ENCODE peak calls at places on chromosomes 1 and 21, in ten cellular contexts. K is WTC11, Y is ovary, M is fibroblast of mammary gland, H is mesothelial cell of epicardium, W is K562, F is nephron progenitor cell, S is AG04450, X is foreskin fibroblast, P is OCI-LY7. N is an unnamed sample.

GRCh38 chr21:16608209-16608830 is 878.5 kb downstream of the USP25 start:
- DNase-seq in M (peak; percentile 17), K (no peak), S (no peak), P (no peak), H (no peak), Y (no peak), F (no peak), X (no peak), W (no peak), N (no peak)

GRCh38 chr1:201648911-201649775 is 110.2 kb downstream of the NAV1 start:
- DNase-seq in X (peak; percentile 72), Y (peak; percentile 67), P (no peak), M (peak; percentile 59), S (no peak), F (peak; percentile 44), W (peak; percentile 63), K (peak; percentile 66), H (no peak), N (peak; percentile 23)

GRCh38 chr1:9808459-9808858 is 15.3 kb downstream of the CLSTN1 start:
- DNase-seq in P (no peak), Y (no peak), W (no peak), M (no peak), F (no peak), S (no peak), K (no peak), X (no peak), H (no peak), N (no peak)

GRCh38 chr1:17858027-17858426 is 102.9 kb downstream of the ACTL8 start:
- DNase-seq in K (no peak), X (peak; percentile 26), Y (no peak), W (no peak), P (no peak), H (no peak), M (peak; percentile 50), S (no peak), F (no peak), N (no peak)

GRCh38 chr1:226034482-226034881 is 28.0 kb upstream of the H3-3A start:
- DNase-seq in Y (peak; percentile 71), F (no peak), S (peak; percentile 73), W (peak; percentile 55), X (peak; percentile 98), K (no peak), M (peak; percentile 100), H (no peak), P (no peak), N (no peak)

GRCh38 chr1:44423706-44424546 is 18.9 kb downstream of the RNF220 start:
- DNase-seq in F (no peak), W (no peak), H (no peak), P (no peak), S (peak; percentile 6), K (no peak), X (peak; percentile 51), M (peak; percentile 68), Y (no peak), N (peak; percentile 13)

GRCh38 chr1:225945564-225945963 is 4.5 kb upstream of the LEFTY2 start:
- DNase-seq in S (no peak), M (no peak), Y (no peak), W (no peak), P (no peak), X (peak; percentile 34), K (peak; percentile 53), F (no peak), H (no peak), N (no peak)

GRCh38 chr1:209150114-209150513 is 433.4 kb upstream of the CAMK1G start:
- DNase-seq in K (peak; percentile 39), X (peak; percentile 47), S (peak; percentile 1), P (peak; percentile 9), H (peak; percentile 63), W (peak; percentile 15), Y (no peak), M (peak; percentile 33), F (peak; percentile 69), N (no peak)

GRCh38 chr1:197402189-197402588 is 134.1 kb downstream of the CRB1 start:
- DNase-seq in S (no peak), K (no peak), M (no peak), Y (no peak), P (no peak), F (no peak), W (no peak), H (no peak), X (no peak), N (no peak)

GRCh38 chr1:197397899-197398298 is 129.8 kb downstream of the CRB1 start:
- DNase-seq in S (no peak), F (no peak), P (no peak), H (no peak), Y (no peak), W (no peak), M (no peak), K (no peak), X (no peak), N (no peak)

GRCh38 chr1:197395209-197395608 is 127.2 kb downstream of the CRB1 start:
- DNase-seq in S (no peak), M (no peak), K (no peak), P (no peak), W (no peak), X (no peak), H (no peak), Y (no peak), F (no peak), N (no peak)

GRCh38 chr1:197400522-197400902 is 132.5 kb downstream of the CRB1 start:
- DNase-seq in P (no peak), Y (no peak), K (no peak), M (no peak), F (no peak), W (no peak), X (no peak), H (no peak), S (no peak), N (no peak)

GRCh38 chr1:197399691-197400521 is 131.9 kb downstream of the CRB1 start:
- DNase-seq in F (peak; percentile 10), H (no peak), M (peak; percentile 58), X (peak; percentile 67), Y (no peak), W (peak; percentile 66), P (peak; percentile 56), S (no peak), K (peak; percentile 10), N (peak; percentile 39)
- TF ChIP-seq CTCF in F (peak; percentile 63), H (peak; percentile 17), M (peak; percentile 83), X (peak; percentile 73), Y (no peak), W (peak; percentile 68), P (peak; percentile 82), S (peak; percentile 68), K (peak; percentile 38), N (peak; percentile 31)

DNA sequence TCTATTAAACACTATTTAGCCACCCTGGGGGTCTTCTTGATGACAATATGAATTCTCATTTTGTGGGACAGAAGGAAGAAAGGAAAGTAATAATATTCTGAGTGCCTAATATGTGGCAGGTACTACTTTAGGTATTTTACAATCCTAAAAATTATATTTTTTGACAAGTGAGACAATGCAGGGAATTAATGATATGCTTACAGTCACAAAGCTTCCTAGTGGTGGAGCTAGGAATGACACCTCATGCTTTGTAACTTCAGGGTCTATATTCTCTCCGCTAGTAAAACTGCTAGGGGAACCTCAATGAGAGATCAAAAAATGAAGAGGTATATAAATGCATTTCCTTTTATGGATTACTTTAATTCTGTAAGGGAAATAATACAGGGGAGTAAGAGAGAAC is 44.3 kb downstream of the TPR start:
- DNase-seq in X (peak; percentile 10), F (no peak), M (peak; percentile 3), K (no peak), P (no peak), S (no peak), W (peak; percentile 28), H (no peak), Y (no peak), N (no peak)
- TF ChIP-seq CTCF in X (peak; percentile 29), F (peak; percentile 44), M (peak; percentile 44), K (peak; percentile 39), P (peak; percentile 70), S (peak; percentile 52), W (peak; percentile 52), H (peak; percentile 60), Y (no peak), N (no peak)

GRCh38 chr1:151284013-151284577 is 2.0 kb downstream of the ZNF687 start:
- DNase-seq in H (no peak), M (no peak), X (no peak), F (no peak), P (no peak), W (no peak), K (no peak), S (no peak), Y (no peak), N (no peak)

GRCh38 chr1:151282883-151283725 is 1.0 kb downstream of the ZNF687 start:
- DNase-seq in K (peak; percentile 50), S (no peak), P (peak; percentile 35), Y (peak; percentile 64), X (peak; percentile 44), M (no peak), F (peak; percentile 40), H (peak; percentile 45), W (peak; percentile 64), N (peak; percentile 59)

GRCh38 chr1:151281969-151282882 is at the start of gene ZNF687:
- DNase-seq in Y (peak; percentile 100), S (peak; percentile 100), X (peak; percentile 100), P (peak; percentile 100), F (peak; percentile 99), K (peak; percentile 99), H (peak; percentile 100), W (peak; percentile 100), M (peak; percentile 100), N (peak; percentile 98)

GRCh38 chr1:151277249-151277648 is 4.8 kb upstream of the ZNF687 start:
- DNase-seq in H (no peak), K (no peak), P (peak; percentile 39), W (no peak), S (no peak), X (no peak), F (no peak), Y (no peak), M (no peak), N (peak; percentile 36)

DNA sequence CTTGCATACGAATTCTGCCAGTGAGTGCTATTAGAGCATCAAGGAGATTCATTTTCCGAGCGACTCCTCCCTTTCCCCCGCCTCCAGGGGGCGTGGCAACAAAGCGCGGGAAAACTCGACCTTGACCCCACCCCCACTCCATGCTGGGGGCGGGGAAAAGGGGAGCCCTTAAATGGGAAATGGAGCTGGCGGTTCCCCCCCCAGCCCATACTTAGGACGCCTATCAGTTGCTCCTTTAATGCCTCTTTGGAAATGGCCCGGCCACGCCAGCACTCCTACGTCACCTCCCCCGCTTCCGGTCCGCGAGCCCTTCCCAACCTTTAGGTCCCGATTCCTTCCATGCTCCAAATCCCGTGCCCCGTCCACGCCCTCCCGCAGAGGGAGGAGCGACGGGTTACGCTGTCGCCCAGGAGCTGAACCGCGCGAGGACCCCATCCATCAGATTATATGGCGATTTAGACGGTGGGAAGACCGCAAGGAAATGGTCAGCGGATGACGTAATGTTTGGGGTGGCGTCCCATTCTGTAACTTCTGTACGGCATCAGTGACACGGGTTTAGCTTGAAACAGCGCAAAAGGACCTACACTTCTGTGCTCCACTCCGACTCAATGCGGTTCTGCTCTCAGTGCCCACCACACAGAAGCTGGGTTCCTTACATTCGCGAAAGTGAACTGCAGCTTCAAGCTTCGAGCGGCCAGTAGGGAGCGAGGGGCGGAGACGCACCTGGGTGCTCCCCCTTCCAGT is 702 bp upstream of the ZNF687 start:
- DNase-seq in K (peak; percentile 96), W (peak; percentile 98), X (peak; percentile 99), Y (peak; percentile 98), P (peak; percentile 98), H (peak; percentile 95), M (peak; percentile 98), S (peak; percentile 93), F (peak; percentile 94), N (peak; percentile 87)
- TF ChIP-seq CTCF in K (peak; percentile 38), W (no peak), X (no peak), Y (peak; percentile 37), P (no peak), H (peak; percentile 46), M (no peak), S (no peak), F (no peak), N (no peak)

GRCh38 chr1:39158330-39159086 is 46.0 kb upstream of the MACF1 start:
- DNase-seq in S (no peak), F (peak; percentile 26), X (no peak), K (peak; percentile 45), H (no peak), Y (no peak), M (no peak), P (no peak), W (peak; percentile 93), N (no peak)
- TF ChIP-seq CTCF in S (peak; percentile 21), F (no peak), X (no peak), K (no peak), H (no peak), Y (no peak), M (no peak), P (no peak), W (no peak), N (no peak)